ENCODE peak calls at places on chromosome 2, in six cellular contexts. F, R, K, S, P and L are unnamed samples.
A peak's percentile ranks its signal among the peaks of the same experiment; 100 is the strongest.

GRCh38 chr2:232473467-232473890 is 14.2 kb downstream of the ECEL1 start:
- DNase-seq in F (no peak), R (no peak), K (no peak), S (no peak), P (no peak), L (no peak)

GRCh38 chr2:128456281-128456680 is 137.6 kb upstream of the HS6ST1 start:
- DNase-seq in F (no peak), R (no peak), K (no peak), S (no peak), P (peak; percentile 22), L (no peak)

GRCh38 chr2:165214093-165214492 is 10.2 kb upstream of the SCN3A start:
- DNase-seq in F (no peak), R (no peak), K (no peak), S (no peak), P (no peak), L (no peak)

GRCh38 chr2:3610415-3610814 is 15.5 kb downstream of the COLEC11 start:
- DNase-seq in F (no peak), R (no peak), K (no peak), S (no peak), P (no peak), L (no peak)

GRCh38 chr2:67650292-67651133 is 253.4 kb downstream of the ETAA1 start:
- DNase-seq in F (peak; percentile 58), R (peak; percentile 63), K (peak; percentile 6), S (no peak), P (peak; percentile 76), L (peak; percentile 13)

GRCh38 chr2:135909976-135910375 is 33.7 kb upstream of the MCM6 start:
- DNase-seq in F (no peak), R (no peak), K (no peak), S (no peak), P (no peak), L (no peak)

GRCh38 chr2:222357930-222358329 is 59.1 kb upstream of the PAX3 start:
- DNase-seq in F (no peak), R (no peak), K (no peak), S (no peak), P (no peak), L (no peak)

GRCh38 chr2:45119038-45119437 is 109.8 kb upstream of the SIX2 start:
- DNase-seq in F (no peak), R (peak; percentile 67), K (no peak), S (no peak), P (no peak), L (no peak)

GRCh38 chr2:99431587-99432275 is 58.1 kb downstream of the REV1 start:
- DNase-seq in F (no peak), R (no peak), K (no peak), S (no peak), P (no peak), L (no peak)

GRCh38 chr2:43823751-43824150 is 14.9 kb downstream of the ABCG5 start:
- DNase-seq in F (no peak), R (no peak), K (no peak), S (no peak), P (peak; percentile 32), L (no peak)

GRCh38 chr2:43812947-43813346 is 25.7 kb downstream of the ABCG5 start:
- DNase-seq in F (no peak), R (no peak), K (no peak), S (no peak), P (no peak), L (no peak)

GRCh38 chr2:43824512-43824911 is 14.1 kb downstream of the ABCG5 start:
- DNase-seq in F (no peak), R (no peak), K (no peak), S (no peak), P (peak; percentile 6), L (no peak)

GRCh38 chr2:43819489-43820163 is 19.0 kb downstream of the ABCG5 start:
- DNase-seq in F (no peak), R (no peak), K (no peak), S (no peak), P (no peak), L (no peak)

GRCh38 chr2:43818761-43819160 is 19.9 kb downstream of the ABCG5 start:
- DNase-seq in F (no peak), R (no peak), K (peak; percentile 10), S (no peak), P (no peak), L (peak; percentile 31)
- TF ChIP-seq ZNF274 in F (no peak), R (no peak), K (no peak), S (no peak), P (no peak), L (no peak)

DNA sequence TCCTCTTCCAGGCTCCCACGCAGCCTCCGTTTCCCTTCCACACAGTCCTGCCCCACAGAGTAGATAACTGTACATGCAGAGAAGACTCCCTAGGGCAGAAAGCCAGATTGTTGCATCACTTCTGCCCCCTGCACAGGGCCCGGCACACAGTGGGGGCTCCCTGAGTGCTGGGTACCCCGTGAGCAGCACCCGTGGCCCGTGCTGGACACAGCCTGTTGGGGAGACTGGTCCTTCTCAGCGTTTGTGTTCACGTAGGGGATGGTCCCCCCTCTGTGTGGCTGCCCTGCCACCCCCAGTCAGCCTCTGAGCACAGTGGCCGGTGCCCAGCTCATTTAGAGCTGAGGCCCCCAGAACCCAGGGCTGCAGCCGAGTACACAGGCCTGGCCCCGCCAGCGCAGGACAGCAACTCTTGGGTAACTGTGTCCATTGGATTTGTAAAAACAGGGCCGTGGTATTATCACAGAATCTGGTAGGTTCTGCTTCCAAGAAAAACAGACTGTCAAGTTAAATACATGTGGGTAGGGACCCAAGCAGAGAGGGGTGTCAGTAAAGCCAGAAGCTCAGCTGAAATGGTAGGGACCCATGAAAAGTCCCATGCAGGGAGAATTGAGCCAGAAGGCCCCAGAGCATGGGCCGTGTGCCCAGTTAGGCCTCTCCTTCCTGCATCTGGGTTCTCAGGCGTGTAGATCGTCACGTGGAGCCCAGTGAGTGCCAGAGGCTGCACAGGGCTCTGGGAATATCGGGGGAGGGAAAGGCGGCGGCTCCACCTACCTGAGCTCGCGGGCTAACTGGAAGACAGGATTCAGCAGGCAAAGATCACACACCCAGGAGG is 257.3 kb downstream of the ATAD2B start:
- DNase-seq in F (no peak), R (peak; percentile 46), K (no peak), S (no peak), P (no peak), L (no peak)
- TF ChIP-seq ZNF274 in F (no peak), R (no peak), K (no peak), S (no peak), P (no peak), L (no peak)

GRCh38 chr2:201024518-201024917 is 47.0 kb downstream of the HYCC2 start:
- DNase-seq in F (no peak), R (no peak), K (no peak), S (no peak), P (no peak), L (no peak)

GRCh38 chr2:201016859-201017258 is 53.4 kb upstream of the ORC2 start:
- DNase-seq in F (no peak), R (no peak), K (no peak), S (no peak), P (no peak), L (no peak)

GRCh38 chr2:201021914-201022313 is 49.6 kb downstream of the HYCC2 start:
- DNase-seq in F (no peak), R (no peak), K (no peak), S (no peak), P (no peak), L (no peak)
- TF ChIP-seq ZNF274 in F (no peak), R (no peak), K (no peak), S (no peak), P (no peak), L (no peak)

GRCh38 chr2:105725388-105725787 is 19.3 kb upstream of the NCK2 start:
- DNase-seq in F (no peak), R (no peak), K (no peak), S (no peak), P (no peak), L (no peak)
- TF ChIP-seq ZNF274 in F (no peak), R (no peak), K (no peak), S (no peak), P (no peak), L (no peak)

GRCh38 chr2:191352536-191352935 is 107.3 kb downstream of the MYO1B start:
- DNase-seq in F (no peak), R (no peak), K (no peak), S (no peak), P (no peak), L (no peak)

GRCh38 chr2:191350826-191351225 is 105.6 kb downstream of the MYO1B start:
- DNase-seq in F (no peak), R (no peak), K (no peak), S (no peak), P (no peak), L (no peak)

GRCh38 chr2:191351298-191351697 is 106.1 kb downstream of the MYO1B start:
- DNase-seq in F (no peak), R (no peak), K (no peak), S (no peak), P (no peak), L (no peak)

GRCh38 chr2:191349990-191350389 is 104.8 kb downstream of the MYO1B start:
- DNase-seq in F (no peak), R (no peak), K (no peak), S (no peak), P (no peak), L (no peak)

DNA sequence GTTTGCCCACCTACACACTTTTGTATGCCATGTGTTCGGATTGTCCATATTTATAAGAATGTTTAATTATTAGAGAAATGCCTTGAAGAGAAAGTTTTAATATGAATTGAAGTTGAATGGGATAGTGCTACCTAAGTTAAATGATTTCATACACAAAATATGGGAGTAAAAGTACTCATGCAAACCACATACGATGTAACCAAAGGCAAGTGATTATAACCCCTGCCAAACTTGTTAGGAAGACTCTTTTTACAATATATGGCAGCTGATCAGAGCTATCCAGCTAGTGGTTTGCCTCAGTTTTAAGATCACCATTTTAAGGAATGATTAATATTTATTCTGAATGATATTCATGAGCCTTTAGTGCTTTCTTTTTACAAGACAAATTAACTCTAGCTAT is 106.7 kb downstream of the MYO1B start:
- DNase-seq in F (no peak), R (no peak), K (no peak), S (no peak), P (no peak), L (no peak)
- TF ChIP-seq ZNF274 in F (no peak), R (no peak), K (no peak), S (no peak), P (no peak), L (no peak)

GRCh38 chr2:241999184-241999583 is 129.7 kb downstream of the RTP5 start:
- DNase-seq in F (no peak), R (no peak), K (no peak), S (no peak), P (no peak), L (no peak)
- TF ChIP-seq ZNF274 in F (no peak), R (no peak), K (no peak), S (no peak), P (no peak), L (no peak)